ENCODE peak calls at places on chromosomes 11 and 22, in four cellular contexts. L, H, R and N are unnamed samples.
A peak's percentile ranks its signal among the peaks of the same experiment; 100 is the strongest.

GRCh38 chr22:37569009-37569920 is 9.0 kb downstream of the CDC42EP1 start:
- DNase-seq in R (no peak), H (no peak), L (no peak), N (no peak)

GRCh38 chr11:32259641-32260081 is 168.8 kb downstream of the RCN1 start:
- DNase-seq in R (no peak), H (no peak), L (no peak), N (no peak)

GRCh38 chr11:46894506-46894905 is 23.8 kb downstream of the LRP4 start:
- DNase-seq in L (no peak), R (no peak), H (no peak), N (no peak)

GRCh38 chr22:39776295-39776694 is 117.3 kb downstream of the ENTHD1 start:
- DNase-seq in H (no peak), R (no peak), L (no peak), N (no peak)

GRCh38 chr11:109425554-109425953 is 3.6 kb downstream of the C11orf87 start:
- DNase-seq in R (no peak), H (no peak), L (no peak), N (no peak)

GRCh38 chr11:95305726-95306522 is 74.9 kb upstream of the SESN3 start:
- DNase-seq in R (no peak), H (no peak), L (no peak), N (no peak)

GRCh38 chr22:48359613-48359965 is 1468.1 kb downstream of the BRD1 start:
- DNase-seq in H (no peak), R (no peak), L (no peak), N (no peak)

GRCh38 chr11:72965672-72966071 is 151.5 kb downstream of the ATG16L2 start:
- DNase-seq in H (no peak), L (no peak), R (no peak), N (no peak)

GRCh38 chr11:66051766-66052663 is at the start of gene SF3B2:
- DNase-seq in R (peak; percentile 98), H (peak; percentile 94), L (peak; percentile 97), N (peak; percentile 87)

GRCh38 chr11:33543823-33544222 is 156.8 kb downstream of the C11orf91 start:
- DNase-seq in H (no peak), L (no peak), R (no peak), N (no peak)

GRCh38 chr11:33544593-33545373 is 155.8 kb downstream of the C11orf91 start:
- DNase-seq in L (no peak), R (no peak), H (no peak), N (no peak)

GRCh38 chr11:33540946-33541915 is 159.4 kb downstream of the C11orf91 start:
- DNase-seq in H (no peak), R (no peak), L (no peak), N (no peak)

GRCh38 chr11:33545941-33546340 is 154.7 kb downstream of the C11orf91 start:
- DNase-seq in R (no peak), H (no peak), L (no peak), N (no peak)

DNA sequence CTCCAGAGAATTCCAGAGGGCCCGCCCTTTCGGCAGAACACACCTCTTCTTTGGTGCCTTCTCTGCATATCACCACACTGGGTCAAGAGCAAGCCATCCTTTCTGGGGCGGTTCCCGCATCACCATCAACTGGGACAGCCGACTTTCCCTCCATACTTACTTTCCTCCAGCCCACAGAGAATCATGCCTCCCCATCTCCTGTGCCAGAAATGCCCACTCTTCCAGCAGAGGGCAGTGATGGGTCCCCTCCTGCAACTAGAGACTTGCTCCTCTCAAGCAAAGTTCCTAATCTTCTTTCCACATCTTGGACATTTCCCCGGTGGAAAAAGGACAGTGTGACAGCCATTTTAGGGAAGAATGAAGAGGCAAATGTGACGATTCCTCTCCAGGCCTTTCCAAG is 157.7 kb downstream of the C11orf91 start:
- DNase-seq in L (peak; percentile 53), R (no peak), H (no peak), N (no peak)
- TF ChIP-seq CTCF in L (no peak), R (peak; percentile 72), H (peak; percentile 46), N (peak; percentile 61)

GRCh38 chr22:17268501-17269223 is 49.4 kb upstream of the ADA2 start:
- DNase-seq in H (no peak), R (no peak), L (no peak), N (no peak)
- TF ChIP-seq CTCF in H (no peak), R (peak; percentile 46), L (no peak), N (no peak)

GRCh38 chr11:19739872-19740271 is 27.2 kb downstream of the NAV2 start:
- DNase-seq in H (no peak), R (no peak), L (no peak), N (no peak)
- TF ChIP-seq CTCF in H (no peak), R (peak; percentile 62), L (no peak), N (peak; percentile 7)

DNA sequence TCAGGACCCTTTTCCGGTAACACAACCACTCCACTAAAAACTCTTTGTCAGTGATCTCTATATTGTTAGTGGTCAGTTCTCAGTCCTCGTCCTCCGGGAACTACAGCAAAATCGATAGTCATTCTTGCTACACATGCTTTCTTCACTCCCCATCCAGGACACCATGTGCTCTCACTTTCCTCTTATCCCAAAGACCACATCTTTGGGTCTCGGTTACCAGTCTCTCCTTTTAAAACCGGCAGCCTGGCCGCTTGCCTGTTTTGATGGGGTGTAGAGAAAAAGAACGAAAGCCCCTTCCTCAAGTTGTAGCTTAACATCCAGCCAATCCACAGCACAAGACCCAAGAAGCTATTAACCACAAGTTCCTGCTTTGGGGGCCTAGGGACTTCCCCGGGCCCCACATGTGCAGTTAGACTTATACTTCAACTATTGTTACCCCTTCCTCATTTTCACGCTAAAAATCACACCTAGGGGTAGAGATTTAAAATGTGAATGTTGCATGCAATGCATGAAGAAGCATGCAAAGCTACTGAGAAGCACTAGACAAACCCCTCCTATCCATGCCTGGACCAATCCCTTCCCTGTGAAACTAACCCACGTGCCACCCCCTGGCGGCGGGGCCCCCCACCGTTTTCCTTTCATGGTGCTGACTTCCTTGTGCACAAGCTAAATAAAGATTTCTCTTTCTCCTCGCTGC is 1.5 kb upstream of the TOLLIP start:
- DNase-seq in H (peak; percentile 54), L (peak; percentile 80), R (no peak), N (no peak)
- TF ChIP-seq CTCF in H (no peak), L (no peak), R (no peak), N (no peak)

GRCh38 chr22:41274856-41275255 is 11.1 kb downstream of the RANGAP1 start:
- DNase-seq in R (no peak), L (no peak), H (no peak), N (no peak)
- TF ChIP-seq CTCF in R (no peak), L (no peak), H (no peak), N (no peak)

GRCh38 chr11:133896642-133897330 is 51.5 kb upstream of the SPATA19 start:
- DNase-seq in L (no peak), H (no peak), R (peak; percentile 42), N (no peak)

GRCh38 chr11:133897331-133897650 is 52.0 kb upstream of the SPATA19 start:
- DNase-seq in R (peak; percentile 58), H (no peak), L (peak; percentile 38), N (no peak)

GRCh38 chr11:133896028-133896427 is 50.7 kb upstream of the SPATA19 start:
- DNase-seq in H (no peak), L (no peak), R (no peak), N (no peak)

GRCh38 chr11:133898770-133899115 is 53.4 kb upstream of the SPATA19 start:
- DNase-seq in R (peak; percentile 36), L (peak; percentile 42), H (no peak), N (no peak)

GRCh38 chr11:133898031-133898769 is 52.9 kb upstream of the SPATA19 start:
- DNase-seq in R (peak; percentile 42), H (no peak), L (peak; percentile 34), N (no peak)
- TF ChIP-seq CTCF in R (no peak), H (no peak), L (no peak), N (no peak)

GRCh38 chr11:102614485-102614884 is 10.6 kb downstream of the MMP20 start:
- DNase-seq in H (no peak), R (no peak), L (no peak), N (no peak)
- TF ChIP-seq CTCF in H (no peak), R (no peak), L (no peak), N (peak; percentile 30)

DNA sequence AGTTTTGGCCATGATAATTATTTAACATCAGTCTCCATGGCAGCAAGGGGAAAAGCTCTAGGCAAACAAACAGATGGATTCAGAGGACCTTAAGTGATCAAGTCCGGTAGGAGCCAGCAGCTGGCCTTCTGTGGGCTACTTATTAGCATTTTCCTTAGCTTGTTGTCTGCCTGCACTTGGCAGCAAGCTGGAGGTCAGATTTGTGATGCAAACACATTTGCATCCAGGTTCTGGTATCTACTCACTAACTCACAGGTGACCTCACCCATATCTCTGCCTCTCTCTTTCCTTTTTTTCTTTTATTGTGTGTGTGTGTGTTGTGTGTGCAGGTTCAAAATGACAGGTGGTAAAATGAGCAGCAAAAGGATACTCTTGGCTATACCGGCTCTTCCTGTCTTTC is 32.3 kb downstream of the ARHGAP42 start:
- DNase-seq in H (no peak), L (no peak), R (no peak), N (no peak)
- TF ChIP-seq CTCF in H (no peak), L (no peak), R (no peak), N (no peak)

GRCh38 chr11:30314625-30315024 is 8.3 kb upstream of the ARL14EP start:
- DNase-seq in R (no peak), H (no peak), L (no peak), N (no peak)
- TF ChIP-seq CTCF in R (peak; percentile 78), H (peak; percentile 22), L (peak; percentile 56), N (peak; percentile 46)

DNA sequence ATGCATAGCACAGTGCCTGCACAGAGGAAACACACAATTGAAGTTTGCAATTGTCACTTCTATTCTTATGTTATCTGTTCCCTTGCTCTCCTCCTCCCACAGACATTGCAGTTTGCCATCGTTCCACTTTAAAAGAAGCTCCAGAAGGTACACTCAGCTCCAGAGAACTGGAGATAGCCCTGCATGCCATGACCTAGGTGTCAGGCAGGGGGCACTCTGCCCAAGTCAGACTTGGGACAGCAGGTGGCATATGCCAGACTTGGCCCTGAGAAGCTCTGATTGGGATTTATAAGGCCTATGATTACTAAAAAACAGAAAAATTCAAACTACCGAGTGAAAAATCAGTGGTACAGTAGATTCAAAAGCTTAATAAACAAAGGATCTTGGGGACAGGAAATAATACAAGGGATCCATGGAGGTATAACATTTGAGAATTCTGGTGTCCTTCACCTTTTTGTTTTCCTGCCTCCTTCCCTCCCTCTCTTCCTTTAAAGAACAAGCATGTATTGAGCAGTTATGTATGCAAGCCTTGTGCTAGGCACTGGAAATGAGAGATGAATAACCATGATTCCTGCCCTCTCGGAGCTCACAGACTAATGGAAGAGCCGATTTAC is 40.0 kb downstream of the TENM4 start:
- DNase-seq in H (no peak), R (no peak), L (no peak), N (no peak)
- TF ChIP-seq CTCF in H (no peak), R (peak; percentile 77), L (no peak), N (peak; percentile 58)